ENCODE peak calls at places on chromosome 19, in four cellular contexts. One of them, this sample, is unnamed.

GRCh38 chr19:6772028-6772865 is at the start of gene VAV1:
- DNase-seq in adipocyte: no peak
- DNase-seq in activated naive CD4-positive, alpha-beta T cell treated with anti-CD3 and anti-CD28 coated beads for 36 hours: peak
- DNase-seq in stimulated activated CD8-positive, alpha-beta memory T cell treated with anti-CD3 and anti-CD28 coated beads, Interleukin-7, amount 100 ng/mL, for 1 hour: peak
- DNase-seq in this sample: no peak

GRCh38 chr19:2815191-2815614 is 4.5 kb upstream of the ZNF554 start:
- DNase-seq in adipocyte: no peak
- DNase-seq in activated naive CD4-positive, alpha-beta T cell treated with anti-CD3 and anti-CD28 coated beads for 36 hours: no peak
- DNase-seq in stimulated activated CD8-positive, alpha-beta memory T cell treated with anti-CD3 and anti-CD28 coated beads, Interleukin-7, amount 100 ng/mL, for 1 hour: no peak
- DNase-seq in this sample: no peak

GRCh38 chr19:31905980-31906948 is 439.1 kb upstream of the ZNF507 start:
- DNase-seq in adipocyte: no peak
- DNase-seq in activated naive CD4-positive, alpha-beta T cell treated with anti-CD3 and anti-CD28 coated beads for 36 hours: no peak
- DNase-seq in stimulated activated CD8-positive, alpha-beta memory T cell treated with anti-CD3 and anti-CD28 coated beads, Interleukin-7, amount 100 ng/mL, for 1 hour: no peak
- DNase-seq in this sample: no peak

GRCh38 chr19:35357867-35358573 is at the start of gene FFAR3:
- DNase-seq in adipocyte: peak
- DNase-seq in activated naive CD4-positive, alpha-beta T cell treated with anti-CD3 and anti-CD28 coated beads for 36 hours: peak
- DNase-seq in stimulated activated CD8-positive, alpha-beta memory T cell treated with anti-CD3 and anti-CD28 coated beads, Interleukin-7, amount 100 ng/mL, for 1 hour: no peak
- DNase-seq in this sample: peak

GRCh38 chr19:55178781-55179569 is 1.1 kb downstream of the SYT5 start:
- DNase-seq in adipocyte: peak
- DNase-seq in activated naive CD4-positive, alpha-beta T cell treated with anti-CD3 and anti-CD28 coated beads for 36 hours: peak
- DNase-seq in stimulated activated CD8-positive, alpha-beta memory T cell treated with anti-CD3 and anti-CD28 coated beads, Interleukin-7, amount 100 ng/mL, for 1 hour: peak
- DNase-seq in this sample: peak

GRCh38 chr19:46955114-46955812 is 64.4 kb upstream of the NPAS1 start:
- DNase-seq in adipocyte: peak
- DNase-seq in activated naive CD4-positive, alpha-beta T cell treated with anti-CD3 and anti-CD28 coated beads for 36 hours: peak
- DNase-seq in stimulated activated CD8-positive, alpha-beta memory T cell treated with anti-CD3 and anti-CD28 coated beads, Interleukin-7, amount 100 ng/mL, for 1 hour: no peak
- DNase-seq in this sample: no peak

GRCh38 chr19:37513397-37513796 is 6.7 kb downstream of the ZNF793 start:
- DNase-seq in adipocyte: no peak
- DNase-seq in activated naive CD4-positive, alpha-beta T cell treated with anti-CD3 and anti-CD28 coated beads for 36 hours: no peak
- DNase-seq in stimulated activated CD8-positive, alpha-beta memory T cell treated with anti-CD3 and anti-CD28 coated beads, Interleukin-7, amount 100 ng/mL, for 1 hour: no peak
- DNase-seq in this sample: no peak

GRCh38 chr19:19403373-19403901 is 2.0 kb upstream of the GATAD2A start:
- DNase-seq in adipocyte: peak
- DNase-seq in activated naive CD4-positive, alpha-beta T cell treated with anti-CD3 and anti-CD28 coated beads for 36 hours: no peak
- DNase-seq in stimulated activated CD8-positive, alpha-beta memory T cell treated with anti-CD3 and anti-CD28 coated beads, Interleukin-7, amount 100 ng/mL, for 1 hour: no peak
- DNase-seq in this sample: peak

GRCh38 chr19:46265217-46265828 is 31.5 kb upstream of the HIF3A start:
- DNase-seq in adipocyte: peak
- DNase-seq in activated naive CD4-positive, alpha-beta T cell treated with anti-CD3 and anti-CD28 coated beads for 36 hours: peak
- DNase-seq in stimulated activated CD8-positive, alpha-beta memory T cell treated with anti-CD3 and anti-CD28 coated beads, Interleukin-7, amount 100 ng/mL, for 1 hour: peak
- DNase-seq in this sample: peak

GRCh38 chr19:14507704-14508246 is 10.4 kb downstream of the DNAJB1 start:
- DNase-seq in adipocyte: peak
- DNase-seq in activated naive CD4-positive, alpha-beta T cell treated with anti-CD3 and anti-CD28 coated beads for 36 hours: no peak
- DNase-seq in stimulated activated CD8-positive, alpha-beta memory T cell treated with anti-CD3 and anti-CD28 coated beads, Interleukin-7, amount 100 ng/mL, for 1 hour: no peak
- DNase-seq in this sample: peak

GRCh38 chr19:52665047-52665446 is 26.9 kb upstream of the ZNF83 start:
- DNase-seq in adipocyte: no peak
- DNase-seq in activated naive CD4-positive, alpha-beta T cell treated with anti-CD3 and anti-CD28 coated beads for 36 hours: no peak
- DNase-seq in stimulated activated CD8-positive, alpha-beta memory T cell treated with anti-CD3 and anti-CD28 coated beads, Interleukin-7, amount 100 ng/mL, for 1 hour: no peak
- DNase-seq in this sample: no peak

GRCh38 chr19:3366104-3366760 is at the start of gene NFIC:
- DNase-seq in adipocyte: peak
- DNase-seq in activated naive CD4-positive, alpha-beta T cell treated with anti-CD3 and anti-CD28 coated beads for 36 hours: peak
- DNase-seq in stimulated activated CD8-positive, alpha-beta memory T cell treated with anti-CD3 and anti-CD28 coated beads, Interleukin-7, amount 100 ng/mL, for 1 hour: no peak
- DNase-seq in this sample: peak

GRCh38 chr19:14968247-14968646 is 11.4 kb downstream of the SLC1A6 start:
- DNase-seq in adipocyte: no peak
- DNase-seq in activated naive CD4-positive, alpha-beta T cell treated with anti-CD3 and anti-CD28 coated beads for 36 hours: no peak
- DNase-seq in stimulated activated CD8-positive, alpha-beta memory T cell treated with anti-CD3 and anti-CD28 coated beads, Interleukin-7, amount 100 ng/mL, for 1 hour: no peak
- DNase-seq in this sample: no peak

GRCh38 chr19:46821512-46822359 is 28.9 kb downstream of the AP2S1 start:
- DNase-seq in adipocyte: no peak
- DNase-seq in activated naive CD4-positive, alpha-beta T cell treated with anti-CD3 and anti-CD28 coated beads for 36 hours: peak
- DNase-seq in stimulated activated CD8-positive, alpha-beta memory T cell treated with anti-CD3 and anti-CD28 coated beads, Interleukin-7, amount 100 ng/mL, for 1 hour: peak
- DNase-seq in this sample: no peak

GRCh38 chr19:9796113-9796773 is 22.6 kb downstream of the FBXL12 start:
- DNase-seq in adipocyte: peak
- DNase-seq in activated naive CD4-positive, alpha-beta T cell treated with anti-CD3 and anti-CD28 coated beads for 36 hours: peak
- DNase-seq in stimulated activated CD8-positive, alpha-beta memory T cell treated with anti-CD3 and anti-CD28 coated beads, Interleukin-7, amount 100 ng/mL, for 1 hour: peak
- DNase-seq in this sample: peak

GRCh38 chr19:2982983-2983350 is 5.6 kb downstream of the TLE6 start:
- DNase-seq in adipocyte: peak
- DNase-seq in activated naive CD4-positive, alpha-beta T cell treated with anti-CD3 and anti-CD28 coated beads for 36 hours: no peak
- DNase-seq in stimulated activated CD8-positive, alpha-beta memory T cell treated with anti-CD3 and anti-CD28 coated beads, Interleukin-7, amount 100 ng/mL, for 1 hour: no peak
- DNase-seq in this sample: peak

GRCh38 chr19:1102407-1103106 is 1.2 kb upstream of the GPX4 start:
- DNase-seq in adipocyte: peak
- DNase-seq in activated naive CD4-positive, alpha-beta T cell treated with anti-CD3 and anti-CD28 coated beads for 36 hours: peak
- DNase-seq in stimulated activated CD8-positive, alpha-beta memory T cell treated with anti-CD3 and anti-CD28 coated beads, Interleukin-7, amount 100 ng/mL, for 1 hour: no peak
- DNase-seq in this sample: peak

GRCh38 chr19:1132625-1133383 is 29.0 kb downstream of the GPX4 start:
- DNase-seq in adipocyte: no peak
- DNase-seq in activated naive CD4-positive, alpha-beta T cell treated with anti-CD3 and anti-CD28 coated beads for 36 hours: peak
- DNase-seq in stimulated activated CD8-positive, alpha-beta memory T cell treated with anti-CD3 and anti-CD28 coated beads, Interleukin-7, amount 100 ng/mL, for 1 hour: no peak
- DNase-seq in this sample: peak

GRCh38 chr19:49473868-49474544 is at the start of gene FLT3LG:
- DNase-seq in adipocyte: peak
- DNase-seq in activated naive CD4-positive, alpha-beta T cell treated with anti-CD3 and anti-CD28 coated beads for 36 hours: peak
- DNase-seq in stimulated activated CD8-positive, alpha-beta memory T cell treated with anti-CD3 and anti-CD28 coated beads, Interleukin-7, amount 100 ng/mL, for 1 hour: peak
- DNase-seq in this sample: peak

GRCh38 chr19:21786931-21787330 is 19.6 kb upstream of the ZNF100 start:
- DNase-seq in adipocyte: no peak
- DNase-seq in activated naive CD4-positive, alpha-beta T cell treated with anti-CD3 and anti-CD28 coated beads for 36 hours: no peak
- DNase-seq in stimulated activated CD8-positive, alpha-beta memory T cell treated with anti-CD3 and anti-CD28 coated beads, Interleukin-7, amount 100 ng/mL, for 1 hour: no peak
- DNase-seq in this sample: no peak

GRCh38 chr19:42068756-42069571 is 1.0 kb downstream of the GRIK5 start:
- DNase-seq in adipocyte: no peak
- DNase-seq in activated naive CD4-positive, alpha-beta T cell treated with anti-CD3 and anti-CD28 coated beads for 36 hours: no peak
- DNase-seq in stimulated activated CD8-positive, alpha-beta memory T cell treated with anti-CD3 and anti-CD28 coated beads, Interleukin-7, amount 100 ng/mL, for 1 hour: no peak
- DNase-seq in this sample: no peak

GRCh38 chr19:3275068-3275582 is 50.7 kb downstream of the CELF5 start:
- DNase-seq in adipocyte: peak
- DNase-seq in activated naive CD4-positive, alpha-beta T cell treated with anti-CD3 and anti-CD28 coated beads for 36 hours: peak
- DNase-seq in stimulated activated CD8-positive, alpha-beta memory T cell treated with anti-CD3 and anti-CD28 coated beads, Interleukin-7, amount 100 ng/mL, for 1 hour: no peak
- DNase-seq in this sample: no peak

GRCh38 chr19:4399871-4400768 is at the start of gene SH3GL1:
- DNase-seq in adipocyte: peak
- DNase-seq in activated naive CD4-positive, alpha-beta T cell treated with anti-CD3 and anti-CD28 coated beads for 36 hours: peak
- DNase-seq in stimulated activated CD8-positive, alpha-beta memory T cell treated with anti-CD3 and anti-CD28 coated beads, Interleukin-7, amount 100 ng/mL, for 1 hour: peak
- DNase-seq in this sample: peak

GRCh38 chr19:35260694-35261304 is 8.0 kb upstream of the USF2 start:
- DNase-seq in adipocyte: no peak
- DNase-seq in activated naive CD4-positive, alpha-beta T cell treated with anti-CD3 and anti-CD28 coated beads for 36 hours: peak
- DNase-seq in stimulated activated CD8-positive, alpha-beta memory T cell treated with anti-CD3 and anti-CD28 coated beads, Interleukin-7, amount 100 ng/mL, for 1 hour: no peak
- DNase-seq in this sample: no peak

GRCh38 chr19:56751078-56751489 is 79.5 kb upstream of the ZNF835 start:
- DNase-seq in adipocyte: no peak
- DNase-seq in activated naive CD4-positive, alpha-beta T cell treated with anti-CD3 and anti-CD28 coated beads for 36 hours: no peak
- DNase-seq in stimulated activated CD8-positive, alpha-beta memory T cell treated with anti-CD3 and anti-CD28 coated beads, Interleukin-7, amount 100 ng/mL, for 1 hour: no peak
- DNase-seq in this sample: no peak

GRCh38 chr19:49512970-49513745 is 697 bp downstream of the FCGRT start:
- DNase-seq in adipocyte: peak
- DNase-seq in activated naive CD4-positive, alpha-beta T cell treated with anti-CD3 and anti-CD28 coated beads for 36 hours: peak
- DNase-seq in stimulated activated CD8-positive, alpha-beta memory T cell treated with anti-CD3 and anti-CD28 coated beads, Interleukin-7, amount 100 ng/mL, for 1 hour: no peak
- DNase-seq in this sample: no peak

This sample was measured in fibroblast of gingiva.